ENCODE peak calls at places on chromosome 19, in four cellular contexts. One of them, this sample, is unnamed.
A peak's percentile ranks its signal among the peaks of the same experiment; 100 is the strongest.

GRCh38 chr19:39915101-39915847 is 19.2 kb downstream of the FCGBP start:
- DNase-seq in stimulated activated CD4-positive, alpha-beta T cell treated with anti-CD3 and anti-CD28 coated beads, Interleukin-2, amount 100 ng/mL, for 4 hours: no peak
- DNase-seq in cardiac muscle cell: no peak
- DNase-seq in mucosa of gallbladder: no peak
- DNase-seq in this sample: no peak

GRCh38 chr19:46759817-46760333 is 13.6 kb upstream of the STRN4 start:
- DNase-seq in mucosa of gallbladder: peak; percentile 59
- DNase-seq in cardiac muscle cell: peak; percentile 94
- DNase-seq in stimulated activated CD4-positive, alpha-beta T cell treated with anti-CD3 and anti-CD28 coated beads, Interleukin-2, amount 100 ng/mL, for 4 hours: no peak
- DNase-seq in this sample: no peak

GRCh38 chr19:8148088-8148409 is 1.3 kb downstream of the FBN3 start:
- DNase-seq in mucosa of gallbladder: no peak
- DNase-seq in cardiac muscle cell: no peak
- DNase-seq in stimulated activated CD4-positive, alpha-beta T cell treated with anti-CD3 and anti-CD28 coated beads, Interleukin-2, amount 100 ng/mL, for 4 hours: no peak
- DNase-seq in this sample: no peak

GRCh38 chr19:47107953-47108746 is 5.4 kb downstream of the ZC3H4 start:
- DNase-seq in mucosa of gallbladder: no peak
- DNase-seq in cardiac muscle cell: peak; percentile 31
- DNase-seq in stimulated activated CD4-positive, alpha-beta T cell treated with anti-CD3 and anti-CD28 coated beads, Interleukin-2, amount 100 ng/mL, for 4 hours: no peak
- DNase-seq in this sample: no peak

GRCh38 chr19:43765109-43765876 is 10.5 kb upstream of the SMG9 start:
- DNase-seq in cardiac muscle cell: peak; percentile 89
- DNase-seq in mucosa of gallbladder: peak; percentile 45
- DNase-seq in stimulated activated CD4-positive, alpha-beta T cell treated with anti-CD3 and anti-CD28 coated beads, Interleukin-2, amount 100 ng/mL, for 4 hours: peak; percentile 63
- DNase-seq in this sample: peak; percentile 77

GRCh38 chr19:16349551-16350171 is 25.0 kb downstream of the KLF2 start:
- DNase-seq in stimulated activated CD4-positive, alpha-beta T cell treated with anti-CD3 and anti-CD28 coated beads, Interleukin-2, amount 100 ng/mL, for 4 hours: no peak
- DNase-seq in cardiac muscle cell: no peak
- DNase-seq in mucosa of gallbladder: no peak
- DNase-seq in this sample: no peak

GRCh38 chr19:12668937-12669271 is 2.3 kb downstream of the WDR83 start:
- DNase-seq in mucosa of gallbladder: peak; percentile 29
- DNase-seq in cardiac muscle cell: peak; percentile 59
- DNase-seq in stimulated activated CD4-positive, alpha-beta T cell treated with anti-CD3 and anti-CD28 coated beads, Interleukin-2, amount 100 ng/mL, for 4 hours: peak; percentile 57
- DNase-seq in this sample: peak; percentile 28

GRCh38 chr19:49453757-49454248 is 778 bp downstream of the ALDH16A1 start:
- DNase-seq in stimulated activated CD4-positive, alpha-beta T cell treated with anti-CD3 and anti-CD28 coated beads, Interleukin-2, amount 100 ng/mL, for 4 hours: no peak
- DNase-seq in mucosa of gallbladder: no peak
- DNase-seq in cardiac muscle cell: peak; percentile 8
- DNase-seq in this sample: no peak

GRCh38 chr19:44748426-44749254 is at the start of gene BCL3:
- DNase-seq in mucosa of gallbladder: peak; percentile 70
- DNase-seq in stimulated activated CD4-positive, alpha-beta T cell treated with anti-CD3 and anti-CD28 coated beads, Interleukin-2, amount 100 ng/mL, for 4 hours: peak; percentile 35
- DNase-seq in cardiac muscle cell: peak; percentile 88
- DNase-seq in this sample: peak; percentile 88